ENCODE peak calls at places on chromosomes 4 and X, in five cellular contexts. E is psoas muscle, G is colonic mucosa, A is adrenal gland, B is IMR-90. U is an unnamed sample.

GRCh38 chrX:12447448-12448154 is 309.3 kb downstream of the FRMPD4 start:
- DNase-seq in E (no peak), A (no peak), B (peak; percentile 95), G (no peak), U (no peak)

GRCh38 chr4:8435656-8436121 is 4.8 kb downstream of the ACOX3 start:
- DNase-seq in B (peak; percentile 15), E (no peak), A (peak; percentile 32), G (no peak), U (no peak)

GRCh38 chr4:112823631-112824030 is 186.7 kb downstream of the LARP7 start:
- DNase-seq in A (no peak), E (no peak), G (no peak), B (no peak), U (no peak)

GRCh38 chrX:77962068-77962902 is 7.2 kb downstream of the PGAM4 start:
- DNase-seq in G (no peak), E (no peak), B (peak; percentile 4), A (no peak), U (no peak)

GRCh38 chr4:165464813-165465381 is 86.1 kb downstream of the CPE start:
- DNase-seq in B (peak; percentile 48), E (no peak), A (peak; percentile 38), G (no peak), U (peak; percentile 46)

GRCh38 chrX:24498975-24499374 is 33.9 kb downstream of the PDK3 start:
- DNase-seq in A (no peak), B (peak; percentile 11), E (no peak), G (no peak), U (no peak)

GRCh38 chr4:42282081-42282901 is 115.0 kb upstream of the SHISA3 start:
- DNase-seq in B (peak; percentile 68), E (no peak), G (peak; percentile 59), A (peak; percentile 64), U (peak; percentile 82)

GRCh38 chr4:112704991-112705845 is 68.3 kb downstream of the LARP7 start:
- DNase-seq in G (no peak), E (peak; percentile 24), A (peak; percentile 66), B (peak; percentile 58), U (peak; percentile 70)

GRCh38 chr4:170007113-170007512 is 19.1 kb downstream of the MFAP3L start:
- DNase-seq in G (no peak), E (no peak), A (no peak), B (no peak), U (no peak)

GRCh38 chr4:41992967-41993857 is 2.9 kb downstream of the SLC30A9 start:
- DNase-seq in A (no peak), E (no peak), G (no peak), B (no peak), U (no peak)

GRCh38 chr4:75708218-75708691 is 16.1 kb upstream of the USO1 start:
- DNase-seq in A (no peak), G (peak; percentile 55), B (no peak), E (no peak), U (peak; percentile 47)

GRCh38 chr4:140298001-140298400 is 75.4 kb upstream of the SCOC start:
- DNase-seq in A (no peak), G (no peak), B (no peak), E (no peak), U (no peak)

GRCh38 chrX:68895339-68896250 is 66.8 kb downstream of the EFNB1 start:
- DNase-seq in A (peak; percentile 58), E (peak; percentile 43), B (peak; percentile 42), G (peak; percentile 66), U (no peak)

GRCh38 chrX:23373129-23373804 is 38.6 kb downstream of the PTCHD1 start:
- DNase-seq in E (no peak), B (peak; percentile 68), G (no peak), A (no peak), U (no peak)

GRCh38 chrX:103464071-103464773 is 55.1 kb downstream of the RAB40A start:
- DNase-seq in E (no peak), A (peak; percentile 45), G (no peak), B (peak; percentile 47), U (peak; percentile 37)

GRCh38 chrX:7062912-7063311 is 84.6 kb upstream of the STS start:
- DNase-seq in B (no peak), A (no peak), E (no peak), G (no peak), U (no peak)

GRCh38 chrX:154136627-154137161 is 7.3 kb upstream of the OPN1LW start:
- DNase-seq in A (peak; percentile 77), E (peak; percentile 72), G (peak; percentile 60), B (peak; percentile 25), U (peak; percentile 94)

GRCh38 chrX:14010566-14010965 is 19.1 kb downstream of the GEMIN8 start:
- DNase-seq in G (no peak), B (no peak), A (no peak), E (no peak), U (no peak)

GRCh38 chrX:70437921-70438665 is 6.5 kb upstream of the DLG3 start:
- DNase-seq in A (no peak), B (peak; percentile 14), G (no peak), E (no peak), U (no peak)

GRCh38 chr4:8115916-8116315 is 42.7 kb downstream of the ABLIM2 start:
- DNase-seq in E (peak; percentile 12), B (no peak), A (no peak), G (no peak), U (no peak)

GRCh38 chr4:896216-896615 is 35.9 kb downstream of the GAK start:
- DNase-seq in A (no peak), E (no peak), B (no peak), G (no peak), U (peak; percentile 81)

GRCh38 chr4:13617801-13618200 is 9.7 kb downstream of the BOD1L1 start:
- DNase-seq in E (no peak), A (no peak), B (no peak), G (no peak), U (no peak)

GRCh38 chr4:13618212-13618806 is 9.2 kb downstream of the BOD1L1 start:
- DNase-seq in B (no peak), A (no peak), G (no peak), E (no peak), U (no peak)

GRCh38 chr4:13615162-13615561 is 12.4 kb downstream of the BOD1L1 start:
- DNase-seq in G (no peak), B (no peak), E (no peak), A (no peak), U (no peak)

GRCh38 chr4:13612569-13612968 is 15.0 kb downstream of the BOD1L1 start:
- DNase-seq in B (no peak), E (no peak), A (no peak), G (no peak), U (no peak)

DNA sequence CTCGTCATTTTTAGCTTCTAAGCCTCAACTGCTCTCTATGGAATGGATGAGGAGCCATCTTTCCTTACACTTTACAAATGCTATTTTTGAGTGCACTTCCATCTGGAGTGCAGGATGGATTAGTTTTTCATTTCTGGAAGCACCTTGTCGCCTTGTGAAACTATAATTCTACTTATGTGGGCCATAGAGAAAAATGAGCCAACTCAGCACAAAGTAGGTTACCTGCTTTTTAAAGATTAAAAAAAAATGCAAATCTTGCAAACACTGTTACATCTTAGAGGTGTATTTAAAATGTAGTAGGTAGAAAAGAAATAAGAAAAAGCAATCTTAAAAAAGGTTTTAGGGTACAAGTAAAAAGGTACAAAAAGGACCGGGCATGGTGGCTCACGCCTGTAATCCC is 10.9 kb downstream of the BOD1L1 start:
- DNase-seq in A (no peak), B (no peak), G (no peak), E (no peak), U (no peak)
- H3K36me3 ChIP-seq in A (no peaks in the 10 kb centered on the region), B (peaks cover 31% of the 10 kb centered on the region), G (peaks cover 8% of the 10 kb centered on the region), E (peaks cover 18% of the 10 kb centered on the region), U (peaks cover 18% of the 10 kb centered on the region)

DNA sequence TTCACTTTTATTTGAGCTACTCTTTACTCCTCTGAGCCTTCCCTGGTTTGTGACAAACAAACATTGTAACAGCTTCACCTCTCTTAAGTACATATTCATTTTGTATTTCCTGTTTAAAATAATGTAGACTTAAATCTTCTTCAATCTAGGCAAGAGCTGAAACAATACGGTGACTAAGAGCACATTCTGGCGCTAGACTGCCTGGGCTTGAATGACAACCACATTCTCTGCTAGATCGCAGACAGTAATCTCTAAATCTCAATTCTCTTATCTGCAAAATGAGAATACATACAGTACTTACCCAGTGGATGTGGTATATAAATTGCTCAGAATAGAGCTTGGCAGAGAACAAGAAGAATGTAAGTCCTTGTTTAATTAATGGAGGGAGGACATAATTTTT is 144.8 kb downstream of the ARAP2 start:
- DNase-seq in B (no peak), G (no peak), E (no peak), A (no peak), U (no peak)
- H3K36me3 ChIP-seq in B (no peaks in the 10 kb centered on the region), G (no peaks in the 10 kb centered on the region), E (no peaks in the 10 kb centered on the region), A (no peaks in the 10 kb centered on the region), U (no peaks in the 10 kb centered on the region)

DNA sequence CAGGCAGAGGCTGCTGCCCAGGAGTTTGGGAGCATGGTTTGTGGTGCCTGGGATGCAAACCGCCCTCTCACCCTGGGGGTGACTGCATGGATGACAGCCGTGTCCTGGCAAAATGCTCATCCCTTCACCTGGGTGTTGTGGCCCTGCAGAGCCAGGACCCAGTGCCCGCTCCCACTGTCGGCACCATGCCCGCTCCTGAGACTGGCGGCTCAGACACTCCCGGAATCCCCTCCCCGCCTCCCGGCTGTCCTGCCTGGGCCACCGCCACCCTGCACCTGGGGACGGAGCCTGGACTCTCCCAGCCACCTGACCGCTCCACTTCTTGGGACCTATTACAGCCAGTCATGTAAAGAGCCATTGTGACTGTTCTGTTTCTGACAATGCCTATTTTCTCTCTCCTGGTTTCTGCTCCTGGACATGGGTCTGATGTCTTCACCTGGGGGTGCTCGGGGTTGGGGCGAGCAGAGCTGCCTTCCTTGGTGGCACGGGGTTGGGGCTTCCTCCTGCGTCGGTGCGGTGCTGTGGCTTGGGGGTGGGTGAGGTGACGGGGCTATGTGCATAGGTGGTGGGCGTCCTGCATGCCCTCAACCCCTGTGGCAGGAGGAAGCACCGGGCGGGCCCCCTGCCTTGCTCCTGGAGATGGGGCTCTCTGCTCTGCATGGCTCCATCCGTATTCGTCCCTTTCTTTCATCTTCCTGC is 30.9 kb downstream of the LRPAP1 start:
- DNase-seq in G (no peak), B (no peak), E (no peak), A (no peak), U (no peak)
- H3K36me3 ChIP-seq in G (no peaks in the 10 kb centered on the region), B (peaks cover 15% of the 10 kb centered on the region), E (peaks cover 7% of the 10 kb centered on the region), A (no peaks in the 10 kb centered on the region), U (peaks cover 3% of the 10 kb centered on the region)

GRCh38 chr4:182775075-182775474 is 142.1 kb downstream of the DCTD start:
- DNase-seq in B (no peak), A (no peak), E (no peak), G (no peak), U (no peak)
- H3K36me3 ChIP-seq in B (peaks cover 4% of the 10 kb centered on the region), A (no peaks in the 10 kb centered on the region), E (no peaks in the 10 kb centered on the region), G (no peaks in the 10 kb centered on the region), U (peaks cover 2% of the 10 kb centered on the region)